ENCODE peak calls at places on chromosomes 12 and 14, in nine cellular contexts. P is WTC11; N is mesendoderm; L is fibroblast of the aortic adventitia; A is kidney; G is stimulated activated CD4-positive, alpha-beta T cell treated with anti-CD3 and anti-CD28 coated beads, Interleukin-1b, Interleukin-23, amount 100 ng/mL, for 24 hours; X is NCI-H82; J is heart right ventricle; Z is ureter. C is an unnamed sample.

GRCh38 chr12:106918746-106919145 is 37.0 kb upstream of the TMEM263 start:
- DNase-seq in P (peak), N (peak), L (peak), A (no peak), G (no peak), X (peak), J (no peak), Z (no peak), C (no peak)

GRCh38 chr14:92986254-92987147 is 63.6 kb downstream of the CHGA start:
- DNase-seq in P (no peak), N (no peak), L (peak), A (peak), G (no peak), X (peak), J (peak), Z (peak), C (no peak)

GRCh38 chr12:22986997-22987396 is 362.0 kb downstream of the ETNK1 start:
- DNase-seq in P (no peak), N (no peak), L (no peak), A (no peak), G (no peak), X (no peak), J (no peak), Z (no peak), C (no peak)

GRCh38 chr12:108727868-108728735 is 3.2 kb downstream of the CORO1C start:
- DNase-seq in P (no peak), N (no peak), L (no peak), A (no peak), G (no peak), X (no peak), J (no peak), Z (no peak), C (no peak)

GRCh38 chr14:52550661-52551060 is 1.6 kb downstream of the TXNDC16 start:
- DNase-seq in P (no peak), N (no peak), L (no peak), A (no peak), G (no peak), X (no peak), J (no peak), Z (no peak), C (peak)

GRCh38 chr12:57138526-57139272 is 8.7 kb downstream of the LRP1-AS start:
- DNase-seq in P (no peak), N (no peak), L (peak), A (peak), G (no peak), X (no peak), J (peak), Z (peak), C (no peak)

GRCh38 chr12:45654002-45654401 is 75.5 kb upstream of the ARID2 start:
- DNase-seq in P (no peak), N (no peak), L (no peak), A (no peak), G (no peak), X (no peak), J (no peak), Z (no peak), C (no peak)

GRCh38 chr12:113867258-113867657 is 98.9 kb downstream of the RBM19 start:
- DNase-seq in P (peak), N (peak), L (no peak), A (no peak), G (no peak), X (peak), J (no peak), Z (no peak), C (no peak)

GRCh38 chr14:73723411-73723798 is 9.2 kb upstream of the PNMA1 start:
- DNase-seq in P (no peak), N (no peak), L (peak), A (no peak), G (no peak), X (no peak), J (no peak), Z (no peak), C (no peak)

GRCh38 chr12:21566223-21566906 is 38.3 kb downstream of the GYS2 start:
- DNase-seq in P (no peak), N (no peak), L (no peak), A (no peak), G (no peak), X (no peak), J (no peak), Z (no peak), C (no peak)

GRCh38 chr14:77830692-77831091 is 30.8 kb downstream of the ADCK1 start:
- DNase-seq in P (no peak), N (peak), L (no peak), A (no peak), G (no peak), X (no peak), J (no peak), Z (no peak), C (no peak)

GRCh38 chr12:115230576-115230975 is 546.6 kb upstream of the TBX3 start:
- DNase-seq in P (no peak), N (no peak), L (no peak), A (no peak), G (no peak), X (no peak), J (no peak), Z (no peak), C (no peak)

GRCh38 chr12:16359512-16360491 is 12.4 kb downstream of the MGST1 start:
- DNase-seq in P (peak), N (peak), L (peak), A (no peak), G (no peak), X (peak), J (peak), Z (no peak), C (no peak)

GRCh38 chr12:120362516-120363273 is 6.3 kb downstream of the MSI1 start:
- DNase-seq in P (no peak), N (no peak), L (no peak), A (no peak), G (no peak), X (peak), J (no peak), Z (no peak), C (no peak)

GRCh38 chr12:24922109-24922508 is 26.8 kb downstream of the BCAT1 start:
- DNase-seq in P (no peak), N (no peak), L (no peak), A (no peak), G (no peak), X (no peak), J (no peak), Z (no peak), C (no peak)

GRCh38 chr14:37172024-37172869 is at the start of gene SLC25A21:
- DNase-seq in P (peak), N (peak), L (peak), A (peak), G (no peak), X (peak), J (peak), Z (peak), C (no peak)

GRCh38 chr12:131542351-131542750 is 168.5 kb upstream of the SFSWAP start:
- DNase-seq in P (no peak), N (no peak), L (no peak), A (no peak), G (no peak), X (no peak), J (no peak), Z (no peak), C (no peak)

GRCh38 chr12:29253916-29254625 is 105.0 kb downstream of the FAR2 start:
- DNase-seq in P (no peak), N (no peak), L (no peak), A (no peak), G (no peak), X (peak), J (no peak), Z (no peak), C (no peak)

GRCh38 chr12:130133851-130134562 is 28.3 kb upstream of the FZD10 start:
- DNase-seq in P (no peak), N (no peak), L (no peak), A (no peak), G (no peak), X (no peak), J (no peak), Z (no peak), C (no peak)

GRCh38 chr12:132345126-132345525 is 15.7 kb upstream of the GALNT9 start:
- DNase-seq in P (no peak), N (no peak), L (no peak), A (no peak), G (no peak), X (no peak), J (no peak), Z (no peak), C (no peak)

GRCh38 chr12:82415402-82415801 is 57.1 kb downstream of the METTL25 start:
- DNase-seq in P (no peak), N (no peak), L (peak), A (no peak), G (no peak), X (no peak), J (no peak), Z (no peak), C (no peak)

GRCh38 chr12:131219173-131220006 is 265.7 kb downstream of the ADGRD1 start:
- DNase-seq in P (no peak), N (no peak), L (no peak), A (no peak), G (no peak), X (no peak), J (no peak), Z (no peak), C (no peak)

GRCh38 chr12:48773686-48774085 is 15.2 kb downstream of the ADCY6 start:
- DNase-seq in P (no peak), N (no peak), L (no peak), A (peak), G (no peak), X (no peak), J (no peak), Z (no peak), C (no peak)

GRCh38 chr14:37230551-37231194 is 32.9 kb downstream of the MIPOL1 start:
- DNase-seq in P (no peak), N (peak), L (peak), A (no peak), G (no peak), X (peak), J (no peak), Z (no peak), C (no peak)

GRCh38 chr14:75494898-75495297 is 27.4 kb upstream of the BATF start:
- DNase-seq in P (no peak), N (no peak), L (no peak), A (no peak), G (no peak), X (no peak), J (no peak), Z (no peak), C (no peak)

GRCh38 chr14:104865631-104866441 is 768 bp downstream of the CEP170B start:
- DNase-seq in P (peak), N (peak), L (peak), A (peak), G (peak), X (peak), J (peak), Z (peak), C (no peak)

GRCh38 chr12:58310828-58311273 is 369.5 kb downstream of the ATP23 start:
- DNase-seq in P (no peak), N (peak), L (peak), A (no peak), G (no peak), X (no peak), J (no peak), Z (no peak), C (no peak)

GRCh38 chr12:75658826-75659823 is 147.7 kb upstream of the KRR1 start:
- DNase-seq in P (no peak), N (no peak), L (peak), A (no peak), G (peak), X (no peak), J (no peak), Z (no peak), C (no peak)

GRCh38 chr12:23482571-23482970 is 466.9 kb downstream of the SOX5 start:
- DNase-seq in P (no peak), N (no peak), L (no peak), A (no peak), G (no peak), X (no peak), J (no peak), Z (no peak), C (no peak)

GRCh38 chr12:12549426-12549825 is 13.2 kb downstream of the DUSP16 start:
- DNase-seq in P (no peak), N (no peak), L (no peak), A (no peak), G (no peak), X (no peak), J (no peak), Z (no peak), C (no peak)

GRCh38 chr12:63306476-63306875 is 155.5 kb upstream of the AVPR1A start:
- DNase-seq in P (no peak), N (no peak), L (peak), A (no peak), G (no peak), X (no peak), J (no peak), Z (no peak), C (no peak)

GRCh38 chr14:94217116-94217515 is 43.0 kb downstream of the PPP4R4 start:
- DNase-seq in P (no peak), N (peak), L (no peak), A (no peak), G (no peak), X (no peak), J (no peak), Z (no peak), C (no peak)

GRCh38 chr12:82904219-82904795 is 217.6 kb downstream of the TMTC2 start:
- DNase-seq in P (no peak), N (no peak), L (peak), A (no peak), G (no peak), X (peak), J (no peak), Z (no peak), C (no peak)

GRCh38 chr12:123917337-123917850 is 55.2 kb downstream of the CCDC92 start:
- DNase-seq in P (no peak), N (no peak), L (no peak), A (no peak), G (no peak), X (no peak), J (no peak), Z (no peak), C (no peak)

GRCh38 chr12:116266631-116267349 is 10.7 kb downstream of the MED13L start:
- DNase-seq in P (no peak), N (no peak), L (peak), A (no peak), G (no peak), X (no peak), J (no peak), Z (no peak), C (no peak)

C was measured in T-helper 2 cell.